ENCODE peak calls at places on chromosomes 13 and 19, in eight cellular contexts. One of them, this sample, is unnamed.

GRCh38 chr13:110897024-110897423 is 17.8 kb downstream of the ANKRD10 start:
- DNase-seq in KG1: no peak
- DNase-seq in NCI-H2029: no peak
- DNase-seq in HEK293T: no peak
- DNase-seq in GM10248: no peak
- DNase-seq in activated T-cell treated with anti-CD3 and anti-CD28 coated beads, Interleukin-2, amount 50 U/mL, for 24 hours: no peak
- DNase-seq in stimulated activated CD8-positive, alpha-beta memory T cell treated with anti-CD3 and anti-CD28 coated beads, Interleukin-7, amount 100 ng/mL, for 1 hour: no peak
- DNase-seq in naive thymus-derived CD8-positive, alpha-beta T cell: no peak
- DNase-seq in this sample: no peak

GRCh38 chr13:85230754-85231153 is 568.5 kb downstream of the SLITRK6 start:
- DNase-seq in KG1: no peak
- DNase-seq in NCI-H2029: no peak
- DNase-seq in HEK293T: no peak
- DNase-seq in GM10248: no peak
- DNase-seq in activated T-cell treated with anti-CD3 and anti-CD28 coated beads, Interleukin-2, amount 50 U/mL, for 24 hours: no peak
- DNase-seq in stimulated activated CD8-positive, alpha-beta memory T cell treated with anti-CD3 and anti-CD28 coated beads, Interleukin-7, amount 100 ng/mL, for 1 hour: no peak
- DNase-seq in naive thymus-derived CD8-positive, alpha-beta T cell: no peak
- DNase-seq in this sample: no peak

GRCh38 chr13:48750588-48751383 is 97.1 kb downstream of the CYSLTR2 start:
- DNase-seq in KG1: no peak
- DNase-seq in NCI-H2029: no peak
- DNase-seq in HEK293T: no peak
- DNase-seq in GM10248: no peak
- DNase-seq in activated T-cell treated with anti-CD3 and anti-CD28 coated beads, Interleukin-2, amount 50 U/mL, for 24 hours: no peak
- DNase-seq in stimulated activated CD8-positive, alpha-beta memory T cell treated with anti-CD3 and anti-CD28 coated beads, Interleukin-7, amount 100 ng/mL, for 1 hour: no peak
- DNase-seq in naive thymus-derived CD8-positive, alpha-beta T cell: no peak
- DNase-seq in this sample: no peak

GRCh38 chr19:10416083-10416379 is 4.3 kb upstream of the PDE4A start:
- DNase-seq in KG1: no peak
- DNase-seq in NCI-H2029: no peak
- DNase-seq in HEK293T: no peak
- DNase-seq in GM10248: no peak
- DNase-seq in activated T-cell treated with anti-CD3 and anti-CD28 coated beads, Interleukin-2, amount 50 U/mL, for 24 hours: no peak
- DNase-seq in stimulated activated CD8-positive, alpha-beta memory T cell treated with anti-CD3 and anti-CD28 coated beads, Interleukin-7, amount 100 ng/mL, for 1 hour: no peak
- DNase-seq in naive thymus-derived CD8-positive, alpha-beta T cell: no peak
- DNase-seq in this sample: no peak

GRCh38 chr13:52713894-52714293 is 25.7 kb downstream of the CNMD start:
- DNase-seq in KG1: no peak
- DNase-seq in NCI-H2029: no peak
- DNase-seq in HEK293T: no peak
- DNase-seq in GM10248: no peak
- DNase-seq in activated T-cell treated with anti-CD3 and anti-CD28 coated beads, Interleukin-2, amount 50 U/mL, for 24 hours: no peak
- DNase-seq in stimulated activated CD8-positive, alpha-beta memory T cell treated with anti-CD3 and anti-CD28 coated beads, Interleukin-7, amount 100 ng/mL, for 1 hour: no peak
- DNase-seq in naive thymus-derived CD8-positive, alpha-beta T cell: no peak
- DNase-seq in this sample: no peak

GRCh38 chr13:110697842-110698241 is 8.1 kb downstream of the CARS2 start:
- DNase-seq in KG1: no peak
- DNase-seq in NCI-H2029: no peak
- DNase-seq in HEK293T: no peak
- DNase-seq in GM10248: no peak
- DNase-seq in activated T-cell treated with anti-CD3 and anti-CD28 coated beads, Interleukin-2, amount 50 U/mL, for 24 hours: no peak
- DNase-seq in stimulated activated CD8-positive, alpha-beta memory T cell treated with anti-CD3 and anti-CD28 coated beads, Interleukin-7, amount 100 ng/mL, for 1 hour: no peak
- DNase-seq in naive thymus-derived CD8-positive, alpha-beta T cell: no peak
- DNase-seq in this sample: no peak

GRCh38 chr13:97224544-97225324 is 2.6 kb downstream of the MBNL2 start:
- DNase-seq in KG1: no peak
- DNase-seq in NCI-H2029: peak; percentile 42
- DNase-seq in HEK293T: peak; percentile 30
- DNase-seq in GM10248: no peak
- DNase-seq in activated T-cell treated with anti-CD3 and anti-CD28 coated beads, Interleukin-2, amount 50 U/mL, for 24 hours: no peak
- DNase-seq in stimulated activated CD8-positive, alpha-beta memory T cell treated with anti-CD3 and anti-CD28 coated beads, Interleukin-7, amount 100 ng/mL, for 1 hour: no peak
- DNase-seq in naive thymus-derived CD8-positive, alpha-beta T cell: peak; percentile 68
- DNase-seq in this sample: no peak

GRCh38 chr19:18253716-18254115 is 20.5 kb downstream of the IQCN start:
- DNase-seq in KG1: no peak
- DNase-seq in NCI-H2029: no peak
- DNase-seq in HEK293T: no peak
- DNase-seq in GM10248: no peak
- DNase-seq in activated T-cell treated with anti-CD3 and anti-CD28 coated beads, Interleukin-2, amount 50 U/mL, for 24 hours: no peak
- DNase-seq in stimulated activated CD8-positive, alpha-beta memory T cell treated with anti-CD3 and anti-CD28 coated beads, Interleukin-7, amount 100 ng/mL, for 1 hour: no peak
- DNase-seq in naive thymus-derived CD8-positive, alpha-beta T cell: no peak
- DNase-seq in this sample: no peak

GRCh38 chr13:31236211-31236786 is 36.5 kb downstream of the B3GLCT start:
- DNase-seq in KG1: peak; percentile 5
- DNase-seq in NCI-H2029: no peak
- DNase-seq in HEK293T: peak; percentile 23
- DNase-seq in GM10248: peak; percentile 28
- DNase-seq in activated T-cell treated with anti-CD3 and anti-CD28 coated beads, Interleukin-2, amount 50 U/mL, for 24 hours: no peak
- DNase-seq in stimulated activated CD8-positive, alpha-beta memory T cell treated with anti-CD3 and anti-CD28 coated beads, Interleukin-7, amount 100 ng/mL, for 1 hour: no peak
- DNase-seq in naive thymus-derived CD8-positive, alpha-beta T cell: no peak
- DNase-seq in this sample: no peak

GRCh38 chr19:45262570-45262969 is 11.5 kb downstream of the MARK4 start:
- DNase-seq in KG1: no peak
- DNase-seq in NCI-H2029: no peak
- DNase-seq in HEK293T: no peak
- DNase-seq in GM10248: no peak
- DNase-seq in activated T-cell treated with anti-CD3 and anti-CD28 coated beads, Interleukin-2, amount 50 U/mL, for 24 hours: no peak
- DNase-seq in stimulated activated CD8-positive, alpha-beta memory T cell treated with anti-CD3 and anti-CD28 coated beads, Interleukin-7, amount 100 ng/mL, for 1 hour: no peak
- DNase-seq in naive thymus-derived CD8-positive, alpha-beta T cell: no peak
- DNase-seq in this sample: no peak

GRCh38 chr19:16254851-16255408 is 57.2 kb downstream of the AP1M1 start:
- DNase-seq in KG1: no peak
- DNase-seq in NCI-H2029: no peak
- DNase-seq in HEK293T: no peak
- DNase-seq in GM10248: no peak
- DNase-seq in activated T-cell treated with anti-CD3 and anti-CD28 coated beads, Interleukin-2, amount 50 U/mL, for 24 hours: no peak
- DNase-seq in stimulated activated CD8-positive, alpha-beta memory T cell treated with anti-CD3 and anti-CD28 coated beads, Interleukin-7, amount 100 ng/mL, for 1 hour: no peak
- DNase-seq in naive thymus-derived CD8-positive, alpha-beta T cell: no peak
- DNase-seq in this sample: no peak

GRCh38 chr13:31477961-31478360 is 261.4 kb upstream of the RXFP2 start:
- DNase-seq in KG1: no peak
- DNase-seq in NCI-H2029: no peak
- DNase-seq in HEK293T: no peak
- DNase-seq in GM10248: no peak
- DNase-seq in activated T-cell treated with anti-CD3 and anti-CD28 coated beads, Interleukin-2, amount 50 U/mL, for 24 hours: no peak
- DNase-seq in stimulated activated CD8-positive, alpha-beta memory T cell treated with anti-CD3 and anti-CD28 coated beads, Interleukin-7, amount 100 ng/mL, for 1 hour: no peak
- DNase-seq in naive thymus-derived CD8-positive, alpha-beta T cell: no peak
- DNase-seq in this sample: no peak

GRCh38 chr13:19586904-19587634 is 25.7 kb upstream of the TPTE2 start:
- DNase-seq in KG1: peak; percentile 69
- DNase-seq in NCI-H2029: no peak
- DNase-seq in HEK293T: no peak
- DNase-seq in GM10248: peak; percentile 76
- DNase-seq in activated T-cell treated with anti-CD3 and anti-CD28 coated beads, Interleukin-2, amount 50 U/mL, for 24 hours: peak; percentile 85
- DNase-seq in stimulated activated CD8-positive, alpha-beta memory T cell treated with anti-CD3 and anti-CD28 coated beads, Interleukin-7, amount 100 ng/mL, for 1 hour: peak; percentile 41
- DNase-seq in naive thymus-derived CD8-positive, alpha-beta T cell: peak; percentile 88
- DNase-seq in this sample: no peak

GRCh38 chr19:27794444-27795042 is 1418.4 kb downstream of the UQCRFS1 start:
- DNase-seq in KG1: no peak
- DNase-seq in NCI-H2029: peak; percentile 13
- DNase-seq in HEK293T: no peak
- DNase-seq in GM10248: peak; percentile 26
- DNase-seq in activated T-cell treated with anti-CD3 and anti-CD28 coated beads, Interleukin-2, amount 50 U/mL, for 24 hours: no peak
- DNase-seq in stimulated activated CD8-positive, alpha-beta memory T cell treated with anti-CD3 and anti-CD28 coated beads, Interleukin-7, amount 100 ng/mL, for 1 hour: no peak
- DNase-seq in naive thymus-derived CD8-positive, alpha-beta T cell: no peak
- DNase-seq in this sample: peak; percentile 14

GRCh38 chr19:35266904-35267817 is 1.6 kb upstream of the USF2 start:
- DNase-seq in KG1: no peak
- DNase-seq in NCI-H2029: no peak
- DNase-seq in HEK293T: no peak
- DNase-seq in GM10248: no peak
- DNase-seq in activated T-cell treated with anti-CD3 and anti-CD28 coated beads, Interleukin-2, amount 50 U/mL, for 24 hours: peak; percentile 75
- DNase-seq in stimulated activated CD8-positive, alpha-beta memory T cell treated with anti-CD3 and anti-CD28 coated beads, Interleukin-7, amount 100 ng/mL, for 1 hour: no peak
- DNase-seq in naive thymus-derived CD8-positive, alpha-beta T cell: peak; percentile 73
- DNase-seq in this sample: peak; percentile 40

GRCh38 chr19:19120308-19121156 is 17.7 kb downstream of the TMEM161A start:
- DNase-seq in KG1: no peak
- DNase-seq in NCI-H2029: peak; percentile 51
- DNase-seq in HEK293T: peak; percentile 95
- DNase-seq in GM10248: peak; percentile 24
- DNase-seq in activated T-cell treated with anti-CD3 and anti-CD28 coated beads, Interleukin-2, amount 50 U/mL, for 24 hours: no peak
- DNase-seq in stimulated activated CD8-positive, alpha-beta memory T cell treated with anti-CD3 and anti-CD28 coated beads, Interleukin-7, amount 100 ng/mL, for 1 hour: no peak
- DNase-seq in naive thymus-derived CD8-positive, alpha-beta T cell: no peak
- DNase-seq in this sample: peak; percentile 76

GRCh38 chr19:58498316-58499020 is 13.3 kb downstream of the SLC27A5 start:
- DNase-seq in KG1: no peak
- DNase-seq in NCI-H2029: no peak
- DNase-seq in HEK293T: no peak
- DNase-seq in GM10248: no peak
- DNase-seq in activated T-cell treated with anti-CD3 and anti-CD28 coated beads, Interleukin-2, amount 50 U/mL, for 24 hours: no peak
- DNase-seq in stimulated activated CD8-positive, alpha-beta memory T cell treated with anti-CD3 and anti-CD28 coated beads, Interleukin-7, amount 100 ng/mL, for 1 hour: no peak
- DNase-seq in naive thymus-derived CD8-positive, alpha-beta T cell: peak; percentile 62
- DNase-seq in this sample: no peak

GRCh38 chr13:100291626-100292025 is 202.7 kb downstream of the PCCA start:
- DNase-seq in KG1: no peak
- DNase-seq in NCI-H2029: no peak
- DNase-seq in HEK293T: no peak
- DNase-seq in GM10248: no peak
- DNase-seq in activated T-cell treated with anti-CD3 and anti-CD28 coated beads, Interleukin-2, amount 50 U/mL, for 24 hours: no peak
- DNase-seq in stimulated activated CD8-positive, alpha-beta memory T cell treated with anti-CD3 and anti-CD28 coated beads, Interleukin-7, amount 100 ng/mL, for 1 hour: no peak
- DNase-seq in naive thymus-derived CD8-positive, alpha-beta T cell: no peak
- DNase-seq in this sample: no peak

GRCh38 chr19:3146677-3147100 is 10.9 kb downstream of the GNA15 start:
- DNase-seq in KG1: no peak
- DNase-seq in NCI-H2029: no peak
- DNase-seq in HEK293T: peak; percentile 59
- DNase-seq in GM10248: no peak
- DNase-seq in activated T-cell treated with anti-CD3 and anti-CD28 coated beads, Interleukin-2, amount 50 U/mL, for 24 hours: peak; percentile 83
- DNase-seq in stimulated activated CD8-positive, alpha-beta memory T cell treated with anti-CD3 and anti-CD28 coated beads, Interleukin-7, amount 100 ng/mL, for 1 hour: peak; percentile 64
- DNase-seq in naive thymus-derived CD8-positive, alpha-beta T cell: peak; percentile 83
- DNase-seq in this sample: peak; percentile 50

GRCh38 chr19:29269641-29270040 is 56.7 kb upstream of the UQCRFS1 start:
- DNase-seq in KG1: no peak
- DNase-seq in NCI-H2029: no peak
- DNase-seq in HEK293T: no peak
- DNase-seq in GM10248: no peak
- DNase-seq in activated T-cell treated with anti-CD3 and anti-CD28 coated beads, Interleukin-2, amount 50 U/mL, for 24 hours: no peak
- DNase-seq in stimulated activated CD8-positive, alpha-beta memory T cell treated with anti-CD3 and anti-CD28 coated beads, Interleukin-7, amount 100 ng/mL, for 1 hour: no peak
- DNase-seq in naive thymus-derived CD8-positive, alpha-beta T cell: no peak
- DNase-seq in this sample: no peak

GRCh38 chr19:8257052-8257443 is 47.9 kb downstream of the CERS4 start:
- DNase-seq in KG1: no peak
- DNase-seq in NCI-H2029: no peak
- DNase-seq in HEK293T: no peak
- DNase-seq in GM10248: no peak
- DNase-seq in activated T-cell treated with anti-CD3 and anti-CD28 coated beads, Interleukin-2, amount 50 U/mL, for 24 hours: no peak
- DNase-seq in stimulated activated CD8-positive, alpha-beta memory T cell treated with anti-CD3 and anti-CD28 coated beads, Interleukin-7, amount 100 ng/mL, for 1 hour: no peak
- DNase-seq in naive thymus-derived CD8-positive, alpha-beta T cell: no peak
- DNase-seq in this sample: no peak

GRCh38 chr19:48344892-48345291 is 18.8 kb downstream of the TMEM143 start:
- DNase-seq in KG1: no peak
- DNase-seq in NCI-H2029: no peak
- DNase-seq in HEK293T: peak; percentile 50
- DNase-seq in GM10248: no peak
- DNase-seq in activated T-cell treated with anti-CD3 and anti-CD28 coated beads, Interleukin-2, amount 50 U/mL, for 24 hours: no peak
- DNase-seq in stimulated activated CD8-positive, alpha-beta memory T cell treated with anti-CD3 and anti-CD28 coated beads, Interleukin-7, amount 100 ng/mL, for 1 hour: no peak
- DNase-seq in naive thymus-derived CD8-positive, alpha-beta T cell: no peak
- DNase-seq in this sample: no peak

GRCh38 chr13:37386276-37386675 is 212.3 kb downstream of the POSTN start:
- DNase-seq in KG1: no peak
- DNase-seq in NCI-H2029: no peak
- DNase-seq in HEK293T: no peak
- DNase-seq in GM10248: no peak
- DNase-seq in activated T-cell treated with anti-CD3 and anti-CD28 coated beads, Interleukin-2, amount 50 U/mL, for 24 hours: no peak
- DNase-seq in stimulated activated CD8-positive, alpha-beta memory T cell treated with anti-CD3 and anti-CD28 coated beads, Interleukin-7, amount 100 ng/mL, for 1 hour: no peak
- DNase-seq in naive thymus-derived CD8-positive, alpha-beta T cell: no peak
- DNase-seq in this sample: no peak

GRCh38 chr19:2610637-2611482 is 91.6 kb downstream of the GNG7 start:
- DNase-seq in KG1: peak; percentile 60
- DNase-seq in NCI-H2029: peak; percentile 66
- DNase-seq in HEK293T: peak; percentile 81
- DNase-seq in GM10248: peak; percentile 72
- DNase-seq in activated T-cell treated with anti-CD3 and anti-CD28 coated beads, Interleukin-2, amount 50 U/mL, for 24 hours: peak; percentile 95
- DNase-seq in stimulated activated CD8-positive, alpha-beta memory T cell treated with anti-CD3 and anti-CD28 coated beads, Interleukin-7, amount 100 ng/mL, for 1 hour: peak; percentile 88
- DNase-seq in naive thymus-derived CD8-positive, alpha-beta T cell: peak; percentile 92
- DNase-seq in this sample: peak; percentile 80

GRCh38 chr13:24709186-24709913 is 29.1 kb downstream of the ATP12A start:
- DNase-seq in KG1: peak; percentile 74
- DNase-seq in NCI-H2029: no peak
- DNase-seq in HEK293T: no peak
- DNase-seq in GM10248: peak; percentile 52
- DNase-seq in activated T-cell treated with anti-CD3 and anti-CD28 coated beads, Interleukin-2, amount 50 U/mL, for 24 hours: peak; percentile 70
- DNase-seq in stimulated activated CD8-positive, alpha-beta memory T cell treated with anti-CD3 and anti-CD28 coated beads, Interleukin-7, amount 100 ng/mL, for 1 hour: peak; percentile 11
- DNase-seq in naive thymus-derived CD8-positive, alpha-beta T cell: peak; percentile 85
- DNase-seq in this sample: no peak

GRCh38 chr13:42271337-42272114 is 426 bp upstream of the AKAP11 start:
- DNase-seq in KG1: peak; percentile 70
- DNase-seq in NCI-H2029: peak; percentile 92
- DNase-seq in HEK293T: peak; percentile 90
- DNase-seq in GM10248: peak; percentile 95
- DNase-seq in activated T-cell treated with anti-CD3 and anti-CD28 coated beads, Interleukin-2, amount 50 U/mL, for 24 hours: peak; percentile 92
- DNase-seq in stimulated activated CD8-positive, alpha-beta memory T cell treated with anti-CD3 and anti-CD28 coated beads, Interleukin-7, amount 100 ng/mL, for 1 hour: peak; percentile 76
- DNase-seq in naive thymus-derived CD8-positive, alpha-beta T cell: peak; percentile 97
- DNase-seq in this sample: peak; percentile 85

GRCh38 chr13:35718084-35718483 is 241.6 kb upstream of the MAB21L1 start:
- DNase-seq in KG1: no peak
- DNase-seq in NCI-H2029: no peak
- DNase-seq in HEK293T: peak; percentile 18
- DNase-seq in GM10248: no peak
- DNase-seq in activated T-cell treated with anti-CD3 and anti-CD28 coated beads, Interleukin-2, amount 50 U/mL, for 24 hours: no peak
- DNase-seq in stimulated activated CD8-positive, alpha-beta memory T cell treated with anti-CD3 and anti-CD28 coated beads, Interleukin-7, amount 100 ng/mL, for 1 hour: no peak
- DNase-seq in naive thymus-derived CD8-positive, alpha-beta T cell: no peak
- DNase-seq in this sample: no peak

GRCh38 chr13:113209336-113209879 is at the start of gene CUL4A:
- DNase-seq in KG1: peak; percentile 86
- DNase-seq in NCI-H2029: peak; percentile 29
- DNase-seq in HEK293T: peak; percentile 45
- DNase-seq in GM10248: peak; percentile 87
- DNase-seq in activated T-cell treated with anti-CD3 and anti-CD28 coated beads, Interleukin-2, amount 50 U/mL, for 24 hours: peak; percentile 84
- DNase-seq in stimulated activated CD8-positive, alpha-beta memory T cell treated with anti-CD3 and anti-CD28 coated beads, Interleukin-7, amount 100 ng/mL, for 1 hour: peak; percentile 50
- DNase-seq in naive thymus-derived CD8-positive, alpha-beta T cell: peak; percentile 81
- DNase-seq in this sample: peak; percentile 75

GRCh38 chr13:47005761-47006414 is 109.0 kb upstream of the HTR2A start:
- DNase-seq in KG1: no peak
- DNase-seq in NCI-H2029: no peak
- DNase-seq in HEK293T: no peak
- DNase-seq in GM10248: no peak
- DNase-seq in activated T-cell treated with anti-CD3 and anti-CD28 coated beads, Interleukin-2, amount 50 U/mL, for 24 hours: no peak
- DNase-seq in stimulated activated CD8-positive, alpha-beta memory T cell treated with anti-CD3 and anti-CD28 coated beads, Interleukin-7, amount 100 ng/mL, for 1 hour: no peak
- DNase-seq in naive thymus-derived CD8-positive, alpha-beta T cell: no peak
- DNase-seq in this sample: no peak

GRCh38 chr13:19764237-19764636 is 18.5 kb downstream of the PSPC1 start:
- DNase-seq in KG1: no peak
- DNase-seq in NCI-H2029: no peak
- DNase-seq in HEK293T: no peak
- DNase-seq in GM10248: no peak
- DNase-seq in activated T-cell treated with anti-CD3 and anti-CD28 coated beads, Interleukin-2, amount 50 U/mL, for 24 hours: no peak
- DNase-seq in stimulated activated CD8-positive, alpha-beta memory T cell treated with anti-CD3 and anti-CD28 coated beads, Interleukin-7, amount 100 ng/mL, for 1 hour: no peak
- DNase-seq in naive thymus-derived CD8-positive, alpha-beta T cell: no peak
- DNase-seq in this sample: no peak

GRCh38 chr19:7874080-7874856 is at the start of gene PRR36:
- DNase-seq in KG1: no peak
- DNase-seq in NCI-H2029: peak; percentile 81
- DNase-seq in HEK293T: peak; percentile 61
- DNase-seq in GM10248: no peak
- DNase-seq in activated T-cell treated with anti-CD3 and anti-CD28 coated beads, Interleukin-2, amount 50 U/mL, for 24 hours: peak; percentile 57
- DNase-seq in stimulated activated CD8-positive, alpha-beta memory T cell treated with anti-CD3 and anti-CD28 coated beads, Interleukin-7, amount 100 ng/mL, for 1 hour: no peak
- DNase-seq in naive thymus-derived CD8-positive, alpha-beta T cell: no peak
- DNase-seq in this sample: peak; percentile 52

GRCh38 chr13:41563501-41564001 is 106.2 kb downstream of the RGCC start:
- DNase-seq in KG1: no peak
- DNase-seq in NCI-H2029: no peak
- DNase-seq in HEK293T: no peak
- DNase-seq in GM10248: no peak
- DNase-seq in activated T-cell treated with anti-CD3 and anti-CD28 coated beads, Interleukin-2, amount 50 U/mL, for 24 hours: no peak
- DNase-seq in stimulated activated CD8-positive, alpha-beta memory T cell treated with anti-CD3 and anti-CD28 coated beads, Interleukin-7, amount 100 ng/mL, for 1 hour: no peak
- DNase-seq in naive thymus-derived CD8-positive, alpha-beta T cell: no peak
- DNase-seq in this sample: no peak

GRCh38 chr19:19269952-19270694 is 3.0 kb downstream of the TM6SF2 start:
- DNase-seq in KG1: no peak
- DNase-seq in NCI-H2029: no peak
- DNase-seq in HEK293T: no peak
- DNase-seq in GM10248: no peak
- DNase-seq in activated T-cell treated with anti-CD3 and anti-CD28 coated beads, Interleukin-2, amount 50 U/mL, for 24 hours: no peak
- DNase-seq in stimulated activated CD8-positive, alpha-beta memory T cell treated with anti-CD3 and anti-CD28 coated beads, Interleukin-7, amount 100 ng/mL, for 1 hour: no peak
- DNase-seq in naive thymus-derived CD8-positive, alpha-beta T cell: no peak
- DNase-seq in this sample: peak; percentile 21

GRCh38 chr19:11401808-11402543 is 17.1 kb downstream of the RGL3 start:
- DNase-seq in KG1: no peak
- DNase-seq in NCI-H2029: no peak
- DNase-seq in HEK293T: no peak
- DNase-seq in GM10248: no peak
- DNase-seq in activated T-cell treated with anti-CD3 and anti-CD28 coated beads, Interleukin-2, amount 50 U/mL, for 24 hours: no peak
- DNase-seq in stimulated activated CD8-positive, alpha-beta memory T cell treated with anti-CD3 and anti-CD28 coated beads, Interleukin-7, amount 100 ng/mL, for 1 hour: no peak
- DNase-seq in naive thymus-derived CD8-positive, alpha-beta T cell: no peak
- DNase-seq in this sample: no peak

This sample was measured in HuH-7.